ENCODE peak calls at places on chromosomes 13 and 19, in four cellular contexts. W, I, Z and X are unnamed samples.

GRCh38 chr13:34900288-34900739 is 41.8 kb upstream of the NBEA start:
- DNase-seq in W (no peak), I (no peak), Z (no peak), X (no peak)

GRCh38 chr19:35144600-35145436 is 1.8 kb downstream of the FXYD7 start:
- DNase-seq in W (peak), Z (no peak), I (peak), X (peak)

GRCh38 chr13:64538711-64539110 is 2691.4 kb downstream of the PCDH9 start:
- DNase-seq in Z (no peak), I (no peak), W (no peak), X (no peak)

GRCh38 chr13:87123987-87124784 is 547.0 kb upstream of the SLITRK5 start:
- DNase-seq in Z (peak), I (peak), W (peak), X (peak)

GRCh38 chr19:45474941-45475516 is 7.2 kb downstream of the FOSB start:
- DNase-seq in Z (no peak), W (no peak), I (no peak), X (no peak)

GRCh38 chr13:78131811-78132210 is 213.2 kb upstream of the EDNRB start:
- DNase-seq in W (no peak), Z (no peak), I (no peak), X (no peak)

GRCh38 chr13:48078251-48078656 is 16.6 kb downstream of the MED4 start:
- DNase-seq in Z (no peak), I (peak), W (peak), X (no peak)

GRCh38 chr19:29598036-29598435 is 8.0 kb upstream of the POP4 start:
- DNase-seq in Z (no peak), I (no peak), W (no peak), X (no peak)

GRCh38 chr13:111262715-111263114 is 57.7 kb upstream of the TEX29 start:
- DNase-seq in W (no peak), I (no peak), Z (no peak), X (no peak)

GRCh38 chr13:50396001-50396400 is 380.8 kb downstream of the KCNRG start:
- DNase-seq in I (no peak), Z (no peak), W (no peak), X (peak)

GRCh38 chr13:112453874-112454647 is 77.9 kb downstream of the SPACA7 start:
- DNase-seq in W (no peak), I (no peak), Z (no peak), X (no peak)

GRCh38 chr19:4584670-4585460 is 25.4 kb upstream of the SEMA6B start:
- DNase-seq in Z (no peak), I (peak), W (no peak), X (peak)

GRCh38 chr19:12364391-12365093 is 941 bp downstream of the ZNF442 start:
- DNase-seq in W (no peak), I (peak), Z (no peak), X (no peak)

GRCh38 chr19:48391100-48392005 is at the start of gene KDELR1:
- DNase-seq in I (peak), W (peak), Z (no peak), X (peak)

GRCh38 chr13:80040977-80041310 is 300.0 kb downstream of the SPRY2 start:
- DNase-seq in W (no peak), I (no peak), Z (no peak), X (no peak)

GRCh38 chr13:25973576-25973975 is 78.2 kb downstream of the SHISA2 start:
- DNase-seq in Z (no peak), I (no peak), W (no peak), X (peak)

GRCh38 chr19:18763674-18764590 is 27.2 kb downstream of the COMP start:
- DNase-seq in I (no peak), Z (no peak), W (no peak), X (peak)